ENCODE peak calls at places on chromosomes 5 and 9, in four cellular contexts. Y, H, F and V are unnamed samples. For H3K4me1, the result is how much of the 10 kb centered on the place peaks cover.

GRCh38 chr9:126705311-126705766 is 91.6 kb downstream of the LMX1B start:
- DNase-seq in Y (peak), H (peak), F (peak), V (peak)

GRCh38 chr5:33300209-33300742 is 140.5 kb upstream of the TARS1 start:
- DNase-seq in Y (no peak), H (no peak), F (no peak), V (no peak)

GRCh38 chr5:41510176-41510831 is at the start of gene PLCXD3:
- DNase-seq in Y (no peak), H (no peak), F (peak), V (no peak)

GRCh38 chr5:91384671-91385430 is 1.7 kb upstream of the ARRDC3 start:
- DNase-seq in Y (no peak), H (peak), F (peak), V (peak)

GRCh38 chr5:34487956-34488355 is 168.2 kb upstream of the RAI14 start:
- DNase-seq in Y (no peak), H (no peak), F (no peak), V (no peak)

GRCh38 chr9:81844131-81844567 is 84.1 kb upstream of the SPATA31D4 start:
- DNase-seq in Y (no peak), H (no peak), F (no peak), V (no peak)

GRCh38 chr5:177399903-177400868 is at the start of gene PFN3:
- DNase-seq in Y (no peak), H (no peak), F (peak), V (peak)

GRCh38 chr5:67966712-67967111 is 248.8 kb upstream of the PIK3R1 start:
- DNase-seq in Y (no peak), H (no peak), F (no peak), V (no peak)

GRCh38 chr5:153953411-153953810 is 85.3 kb downstream of the FAM114A2 start:
- DNase-seq in Y (no peak), H (no peak), F (no peak), V (no peak)

DNA sequence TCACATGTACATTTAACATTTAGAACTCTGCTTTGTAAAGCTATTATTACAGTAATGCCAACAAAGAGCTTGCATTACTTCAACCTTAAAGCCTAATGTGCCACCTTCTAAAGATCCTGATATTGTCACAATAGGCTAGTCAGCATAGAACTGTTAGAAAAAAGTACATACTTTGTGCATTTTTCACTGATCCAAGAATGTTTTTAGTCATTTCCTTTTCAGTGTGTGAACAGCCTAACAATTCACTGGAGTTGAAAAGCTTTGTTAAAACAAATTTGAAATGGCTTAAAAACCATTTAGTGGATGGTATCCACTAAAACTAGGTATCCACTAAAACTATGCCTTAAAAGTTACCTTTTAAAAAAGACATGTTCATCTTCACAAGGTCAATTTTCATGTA is 4.5 kb downstream of the RPS6 start:
- DNase-seq in Y (no peak), H (no peak), F (no peak), V (no peak)
- H3K4me1 ChIP-seq in Y (under half), H (under half), F (under half), V (under half)

GRCh38 chr9:85040141-85040540 is 370.6 kb downstream of the NTRK2 start:
- DNase-seq in Y (no peak), H (no peak), F (no peak), V (no peak)

GRCh38 chr9:85041737-85042136 is 372.2 kb downstream of the NTRK2 start:
- DNase-seq in Y (no peak), H (no peak), F (no peak), V (no peak)

GRCh38 chr9:85038824-85039540 is 369.5 kb downstream of the NTRK2 start:
- DNase-seq in Y (no peak), H (no peak), F (no peak), V (no peak)

GRCh38 chr9:85043248-85043647 is 373.7 kb downstream of the NTRK2 start:
- DNase-seq in Y (no peak), H (no peak), F (no peak), V (no peak)

GRCh38 chr9:85040806-85041575 is 371.5 kb downstream of the NTRK2 start:
- DNase-seq in Y (no peak), H (no peak), F (no peak), V (no peak)
- TF ChIP-seq EP300 in Y (no peak), H (no peak), F (no peak), V (no peak)

DNA sequence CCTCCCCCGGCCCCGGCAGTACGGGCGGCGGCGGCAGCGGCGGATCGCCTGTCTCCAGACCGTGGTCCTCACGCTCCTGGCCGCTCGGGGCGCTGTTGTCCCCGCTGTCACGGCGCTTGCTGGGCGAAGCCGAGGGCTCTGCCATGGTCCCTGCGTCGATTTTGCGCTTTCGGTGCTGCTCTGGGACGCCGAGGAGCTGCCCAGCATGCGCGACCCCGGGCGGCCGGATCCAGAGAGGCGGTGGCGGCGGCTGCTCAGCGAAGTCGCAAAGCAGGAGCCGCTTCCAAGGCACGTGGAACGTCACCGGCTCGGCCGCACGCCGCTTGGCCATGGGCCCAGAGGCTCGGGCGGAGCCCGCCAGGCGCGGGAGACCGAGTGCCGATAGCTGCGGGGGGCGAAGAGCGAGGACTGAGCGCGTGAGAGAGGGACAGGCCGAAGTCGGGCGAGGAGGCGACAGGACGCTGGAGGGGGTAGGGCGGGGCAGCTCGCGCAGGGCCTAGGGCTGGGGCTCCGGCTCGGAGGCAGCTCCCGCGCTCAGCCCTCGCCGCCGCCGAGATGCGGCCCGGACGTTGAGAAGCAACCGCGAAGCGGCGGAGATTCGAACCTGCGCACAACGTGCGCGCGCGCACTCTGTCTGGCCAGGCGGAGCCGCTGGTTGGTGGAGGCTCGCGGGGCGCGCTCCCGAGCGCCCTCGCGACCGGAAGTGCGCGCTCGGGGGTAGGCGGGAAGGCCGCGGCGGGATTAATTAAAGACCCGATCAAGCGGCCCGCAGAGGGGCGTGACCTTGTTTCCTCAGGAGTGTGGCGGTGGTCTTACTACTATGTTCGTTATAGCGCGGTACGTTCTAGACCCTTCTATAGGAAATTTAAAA is at the start of gene C9orf40:
- DNase-seq in Y (peak), H (peak), F (peak), V (peak)
- TF ChIP-seq POLR2A in Y (no peak), H (no peak), F (no peak), V (peak)

GRCh38 chr5:132439521-132440206 is 50.9 kb downstream of the IRF1 start:
- DNase-seq in Y (peak), H (peak), F (no peak), V (peak)
- H3K4me1 ChIP-seq in Y (half or more), H (under half), F (half or more), V (half or more)

DNA sequence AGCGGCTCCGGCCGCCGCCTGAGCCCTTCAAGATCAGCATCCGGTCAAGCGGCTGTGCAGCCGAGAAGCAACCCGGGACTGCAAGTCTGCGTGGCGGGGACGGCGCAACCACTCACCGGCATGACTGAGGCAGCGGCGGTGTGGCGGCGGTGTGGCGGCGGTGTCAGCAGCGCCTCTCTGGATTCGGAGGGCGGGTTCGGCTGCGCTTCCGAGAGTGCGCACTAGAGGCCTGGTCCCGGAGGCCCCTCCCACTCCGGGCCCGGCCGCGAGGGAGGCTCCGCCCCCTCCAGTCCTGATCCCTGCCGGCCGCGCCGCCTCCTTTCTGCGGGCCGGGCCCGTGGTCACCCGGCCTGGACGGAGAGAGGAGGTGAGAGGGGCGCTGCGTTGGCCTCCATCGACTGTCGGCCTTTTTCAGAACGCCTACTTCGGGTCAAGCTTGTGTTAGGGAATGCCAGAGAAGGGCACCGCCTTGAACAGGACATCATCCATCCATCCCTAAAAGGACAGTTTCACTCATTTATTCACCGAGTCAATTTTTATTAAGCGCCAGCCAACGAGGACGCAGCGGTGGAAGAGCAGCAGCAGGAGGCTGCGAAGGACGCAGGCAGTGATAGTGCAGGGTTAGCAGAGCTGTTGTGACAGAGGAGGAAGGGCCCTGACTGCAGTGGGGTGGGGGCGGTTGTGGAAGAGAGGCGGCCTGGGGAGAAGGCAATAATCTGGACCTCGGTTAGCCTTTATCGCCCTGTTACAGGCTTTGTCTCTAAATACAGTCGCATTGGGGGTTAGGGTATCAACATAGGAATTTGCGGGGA is at the start of gene ATOX1:
- DNase-seq in Y (peak), H (peak), F (peak), V (peak)
- TF ChIP-seq EP300 in Y (no peak), H (no peak), F (no peak), V (no peak)